ENCODE peak calls at places on chromosome 18, in six cellular contexts. H is IMR-90, A is neuronal stem cell, K is H9, E is trophoblast cell, O is H1. G is an unnamed sample.

GRCh38 chr18:40877096-40877495 is 1077.9 kb upstream of the PIK3C3 start:
- DNase-seq in K (no peak), H (peak), E (peak), A (no peak), O (no peak), G (peak)

GRCh38 chr18:46574000-46574739 is 82.8 kb downstream of the LOXHD1 start:
- DNase-seq in O (no peak), K (no peak), E (no peak), H (no peak), A (no peak), G (no peak)

GRCh38 chr18:54873884-54874255 is 45.6 kb downstream of the RAB27B start:
- DNase-seq in E (no peak), K (no peak), H (no peak), O (no peak), A (no peak), G (no peak)

GRCh38 chr18:62596145-62597005 is 73.5 kb downstream of the ZCCHC2 start:
- DNase-seq in O (peak), K (no peak), H (no peak), E (peak), A (no peak), G (peak)

GRCh38 chr18:21056545-21056944 is 55.1 kb downstream of the ROCK1 start:
- DNase-seq in O (no peak), K (no peak), H (no peak), E (no peak), A (no peak), G (no peak)

GRCh38 chr18:58350526-58350925 is 278.4 kb downstream of the ALPK2 start:
- DNase-seq in A (no peak), K (no peak), H (peak), E (no peak), O (no peak), G (no peak)

GRCh38 chr18:37483221-37483971 is 82.2 kb downstream of the CELF4 start:
- DNase-seq in O (no peak), H (peak), A (peak), K (peak), E (peak), G (peak)

GRCh38 chr18:48629730-48630324 is 91.0 kb downstream of the CTIF start:
- DNase-seq in K (no peak), E (peak), A (no peak), O (no peak), H (peak), G (peak)

GRCh38 chr18:78303519-78303918 is 676.1 kb upstream of the SALL3 start:
- DNase-seq in A (no peak), E (no peak), O (no peak), H (no peak), K (no peak), G (no peak)

GRCh38 chr18:38369772-38370690 is 804.4 kb upstream of the CELF4 start:
- DNase-seq in E (no peak), A (no peak), H (no peak), K (no peak), O (no peak), G (no peak)

GRCh38 chr18:26654173-26655009 is 106.0 kb upstream of the KCTD1 start:
- DNase-seq in K (no peak), O (no peak), E (no peak), A (no peak), H (no peak), G (no peak)

GRCh38 chr18:13284330-13285027 is 65.9 kb downstream of the LDLRAD4 start:
- DNase-seq in H (no peak), O (no peak), K (no peak), E (no peak), A (no peak), G (no peak)

GRCh38 chr18:78804206-78805030 is 175.2 kb upstream of the SALL3 start:
- DNase-seq in A (no peak), E (no peak), H (no peak), K (no peak), O (no peak), G (no peak)

GRCh38 chr18:24019641-24020331 is 5.2 kb downstream of the TTC39C start:
- DNase-seq in A (no peak), E (no peak), O (no peak), H (no peak), K (no peak), G (no peak)

GRCh38 chr18:25875574-25875973 is 214.8 kb downstream of the SS18 start:
- DNase-seq in H (no peak), K (no peak), A (no peak), E (no peak), O (no peak), G (no peak)

GRCh38 chr18:2826581-2826980 is 20.2 kb upstream of the EMILIN2 start:
- DNase-seq in E (no peak), A (no peak), O (no peak), K (no peak), H (no peak), G (no peak)

GRCh38 chr18:58887613-58887963 is 22.9 kb downstream of the ZNF532 start:
- DNase-seq in A (no peak), E (peak), H (no peak), O (no peak), K (no peak), G (peak)

GRCh38 chr18:13562494-13563029 is 163.8 kb downstream of the FAM210A start:
- DNase-seq in O (no peak), K (no peak), E (peak), A (no peak), H (no peak), G (no peak)

GRCh38 chr18:37529863-37530262 is 35.7 kb downstream of the CELF4 start:
- DNase-seq in E (no peak), A (no peak), H (no peak), O (no peak), K (no peak), G (no peak)

GRCh38 chr18:3912705-3913104 is 462.7 kb downstream of the TGIF1 start:
- DNase-seq in O (no peak), E (no peak), A (no peak), H (peak), K (no peak), G (no peak)

GRCh38 chr18:3914833-3915598 is 465.0 kb downstream of the TGIF1 start:
- DNase-seq in K (no peak), H (no peak), E (no peak), O (no peak), A (no peak), G (no peak)

GRCh38 chr18:3914116-3914515 is 464.1 kb downstream of the TGIF1 start:
- DNase-seq in A (no peak), O (no peak), E (no peak), H (no peak), K (no peak), G (no peak)

GRCh38 chr18:3919396-3920061 is 469.6 kb downstream of the TGIF1 start:
- DNase-seq in O (no peak), A (no peak), K (no peak), E (no peak), H (no peak), G (no peak)

GRCh38 chr18:3916082-3916481 is 466.1 kb downstream of the TGIF1 start:
- DNase-seq in K (no peak), E (no peak), O (no peak), H (no peak), A (no peak), G (no peak)
- H3K14ac ChIP-seq in K (no peak), E (no peak), O (no peak), H (no peak), A (no peak), G (no peak)

DNA sequence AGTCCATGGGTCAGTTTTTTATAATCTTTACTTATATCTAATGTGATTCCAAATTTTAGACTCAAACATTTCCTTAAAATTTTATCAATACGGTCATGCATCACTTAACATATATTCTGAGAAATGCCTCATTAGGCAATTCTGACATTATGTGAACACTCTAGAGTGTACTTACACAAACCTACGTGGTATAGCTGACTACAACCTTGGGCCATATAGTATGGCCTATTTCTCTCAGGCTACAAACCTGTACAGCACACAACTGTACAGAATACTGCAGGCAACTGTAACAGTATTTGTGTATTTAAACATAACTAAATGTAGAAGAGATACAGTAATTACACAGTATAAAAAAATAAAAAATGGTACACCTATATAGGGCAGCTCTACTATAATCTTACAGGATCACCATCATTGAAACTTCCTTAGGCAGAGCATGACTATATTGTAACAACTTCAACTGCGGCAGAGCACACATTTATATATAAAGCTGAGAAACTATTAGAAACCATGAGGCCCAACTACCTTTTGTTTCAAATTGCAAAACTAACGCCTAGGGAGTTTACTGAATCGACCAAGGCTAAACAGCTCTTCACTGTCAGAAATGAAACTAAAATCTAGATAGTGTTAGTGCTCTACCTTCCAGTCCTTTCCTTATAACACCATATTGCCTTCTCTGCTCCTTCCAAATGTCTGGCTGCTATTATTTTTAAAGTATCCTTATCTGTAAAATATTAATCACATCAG is 6.9 kb downstream of the YES1 start:
- DNase-seq in K (no peak), E (no peak), H (no peak), O (no peak), A (no peak), G (peak)
- H3K9ac ChIP-seq in K (no peak), E (no peak), H (no peak), O (no peak), A (no peak), G (peak)

GRCh38 chr18:72742002-72742401 is 125.8 kb downstream of the NETO1 start:
- DNase-seq in K (no peak), O (no peak), H (no peak), E (no peak), A (no peak), G (peak)

GRCh38 chr18:72738136-72738535 is 129.7 kb downstream of the NETO1 start:
- DNase-seq in A (no peak), K (no peak), O (no peak), H (no peak), E (no peak), G (no peak)
- H3K14ac ChIP-seq in A (no peak), K (no peak), O (no peak), H (no peak), E (no peak), G (no peak)

GRCh38 chr18:74234326-74235171 is 57.2 kb downstream of the CYB5A start:
- DNase-seq in O (no peak), E (peak), H (peak), A (no peak), K (no peak), G (peak)
- H3K9ac ChIP-seq in O (no peak), E (no peak), H (no peak), A (no peak), K (no peak), G (peak)

G was measured in mesenchymal stem cell.